ENCODE peak calls at places on chromosomes 2 and 18, in eight cellular contexts. I is fibroblast of mammary gland, D is heart right ventricle, L is PC-9, E is astrocyte, T is fibroblast of lung, H is Peyer's patch, W is astrocyte of the spinal cord. N is an unnamed sample.

GRCh38 chr2:224869601-224870000 is 153.4 kb upstream of the CCDC195 start:
- DNase-seq in D (no peak), L (no peak), E (peak; percentile 90), H (no peak), I (peak; percentile 96), W (peak; percentile 91), T (peak; percentile 92), N (peak; percentile 94)

GRCh38 chr2:18603867-18604572 is 14.7 kb upstream of the NT5C1B start:
- DNase-seq in E (no peak), W (no peak), H (no peak), L (no peak), D (no peak), I (no peak), T (no peak), N (peak; percentile 74)

GRCh38 chr2:180647206-180647605 is 333.2 kb upstream of the UBE2E3 start:
- DNase-seq in D (no peak), L (no peak), E (no peak), W (no peak), H (no peak), I (no peak), T (no peak), N (peak; percentile 49)

GRCh38 chr18:78422336-78422735 is 557.3 kb upstream of the SALL3 start:
- DNase-seq in T (no peak), E (no peak), W (no peak), H (no peak), I (no peak), L (no peak), D (no peak), N (no peak)

GRCh38 chr2:200212862-200213425 is 93.5 kb upstream of the SPATS2L start:
- DNase-seq in W (no peak), E (no peak), T (no peak), I (no peak), H (no peak), D (no peak), L (no peak), N (no peak)

GRCh38 chr2:949894-950626 is 589 bp upstream of the SNTG2 start:
- DNase-seq in D (no peak), T (no peak), I (no peak), H (no peak), E (no peak), W (no peak), L (no peak), N (no peak)

GRCh38 chr18:37717656-37718055 is 152.1 kb upstream of the CELF4 start:
- DNase-seq in H (no peak), E (no peak), W (no peak), D (no peak), I (no peak), L (no peak), T (no peak), N (no peak)

GRCh38 chr2:12061785-12062184 is 315.4 kb downstream of the LPIN1 start:
- DNase-seq in E (no peak), H (no peak), D (no peak), T (no peak), W (no peak), I (no peak), L (no peak), N (no peak)

GRCh38 chr2:199458017-199458805 is 472 bp upstream of the SATB2 start:
- DNase-seq in H (no peak), W (no peak), E (peak; percentile 46), L (peak; percentile 53), D (no peak), I (peak; percentile 40), T (peak; percentile 63), N (no peak)

GRCh38 chr2:155026646-155027045 is 328.2 kb downstream of the KCNJ3 start:
- DNase-seq in T (no peak), W (no peak), I (no peak), D (no peak), E (no peak), H (no peak), L (no peak), N (no peak)

GRCh38 chr2:200050921-200051620 is 95.7 kb downstream of the MAIP1 start:
- DNase-seq in H (no peak), L (no peak), D (no peak), E (no peak), W (no peak), T (no peak), I (no peak), N (no peak)

GRCh38 chr2:227870710-227871374 is 589 bp upstream of the DAW1 start:
- DNase-seq in T (peak; percentile 98), E (peak; percentile 97), W (peak; percentile 85), H (no peak), L (peak; percentile 65), I (peak; percentile 86), D (no peak), N (peak; percentile 98)

GRCh38 chr2:241410739-241411176 is 54.7 kb downstream of the FARP2 start:
- DNase-seq in W (peak; percentile 77), E (peak; percentile 70), T (peak; percentile 78), D (no peak), H (no peak), L (no peak), I (peak; percentile 75), N (no peak)

GRCh38 chr2:49177194-49177593 is 22.9 kb upstream of the FSHR start:
- DNase-seq in W (no peak), D (no peak), I (no peak), H (no peak), E (no peak), L (no peak), T (no peak), N (no peak)

GRCh38 chr2:85794491-85795121 is 40.8 kb downstream of the ATOH8 start:
- DNase-seq in W (no peak), L (no peak), H (peak; percentile 42), D (no peak), T (no peak), I (no peak), E (no peak), N (no peak)

GRCh38 chr2:182941939-182942338 is 75.5 kb upstream of the FRZB start:
- DNase-seq in I (no peak), D (no peak), E (no peak), L (no peak), T (no peak), W (no peak), H (no peak), N (no peak)

GRCh38 chr2:181790716-181791649 is 100.5 kb upstream of the ITPRID2 start:
- DNase-seq in E (peak; percentile 99), L (peak; percentile 60), T (peak; percentile 100), W (peak; percentile 98), D (no peak), I (peak; percentile 99), H (peak; percentile 54), N (peak; percentile 95)

GRCh38 chr2:195610708-195611107 is 46.3 kb upstream of the SLC39A10 start:
- DNase-seq in W (no peak), L (no peak), H (no peak), E (no peak), D (no peak), T (no peak), I (no peak), N (no peak)

GRCh38 chr2:5365871-5366461 is 326.2 kb upstream of the SOX11 start:
- DNase-seq in H (no peak), T (peak; percentile 42), W (peak; percentile 67), D (peak; percentile 45), E (peak; percentile 16), L (peak; percentile 41), I (no peak), N (no peak)

GRCh38 chr2:96665083-96665569 is 22.6 kb downstream of the FER1L5 start:
- DNase-seq in W (peak; percentile 92), H (peak; percentile 44), T (peak; percentile 99), D (no peak), E (peak; percentile 98), I (peak; percentile 98), L (peak; percentile 76), N (peak; percentile 99)

GRCh38 chr2:145827235-145827634 is 1307.3 kb upstream of the ZEB2 start:
- DNase-seq in E (no peak), H (no peak), D (no peak), T (no peak), L (no peak), W (no peak), I (no peak), N (no peak)

GRCh38 chr2:134324942-134325341 is 71.1 kb downstream of the MGAT5 start:
- DNase-seq in I (no peak), W (no peak), H (no peak), L (no peak), T (no peak), E (no peak), D (no peak), N (no peak)

GRCh38 chr2:158754303-158754611 is 40.9 kb upstream of the DAPL1 start:
- DNase-seq in L (no peak), I (no peak), W (no peak), T (no peak), H (no peak), E (no peak), D (no peak), N (no peak)

GRCh38 chr2:29573602-29574001 is 347.8 kb downstream of the ALK start:
- DNase-seq in H (no peak), L (no peak), E (no peak), I (no peak), D (no peak), W (no peak), T (no peak), N (no peak)

GRCh38 chr18:4352746-4353522 is 102.2 kb downstream of the DLGAP1 start:
- DNase-seq in D (no peak), W (no peak), L (no peak), E (no peak), I (no peak), H (no peak), T (no peak), N (no peak)

GRCh38 chr2:174971868-174972781 is 33.1 kb downstream of the CHN1 start:
- DNase-seq in W (peak; percentile 79), I (peak; percentile 60), H (peak; percentile 73), D (peak; percentile 47), T (peak; percentile 92), L (peak; percentile 75), E (peak; percentile 89), N (peak; percentile 77)

GRCh38 chr2:106708189-106708588 is 177.8 kb downstream of the ST6GAL2 start:
- DNase-seq in E (no peak), H (no peak), D (no peak), L (no peak), W (no peak), I (no peak), T (no peak), N (no peak)

GRCh38 chr18:328928-329327 is 61.1 kb upstream of the THOC1 start:
- DNase-seq in I (no peak), L (no peak), T (no peak), E (no peak), W (no peak), D (no peak), H (no peak), N (no peak)
- H3K4me3 ChIP-seq in I (no peak overlapping the region), L (no peak overlapping the region), T (no peak overlapping the region), E (no peak overlapping the region), W (no peak overlapping the region), D (no peak overlapping the region), H (no peak overlapping the region), N (no peak overlapping the region)

GRCh38 chr2:186780701-186781316 is 68.2 kb downstream of the ZSWIM2 start:
- DNase-seq in E (peak; percentile 20), D (no peak), L (no peak), W (peak; percentile 17), H (no peak), T (peak; percentile 37), I (peak; percentile 35), N (peak; percentile 39)
- TF ChIP-seq CTCF in E (no peak), D (no peak), L (peak; percentile 60), W (peak; percentile 23), H (no peak), T (no peak), I (peak; percentile 17), N (peak; percentile 6)

GRCh38 chr18:35466334-35466733 is 31.4 kb downstream of the INO80C start:
- DNase-seq in E (no peak), H (no peak), L (no peak), T (no peak), D (no peak), W (no peak), I (no peak), N (no peak)
- H3K4me3 ChIP-seq in E (no peak overlapping the region), H (no peak overlapping the region), L (no peak overlapping the region), T (no peak overlapping the region), D (peak overlapping the region; percentile 18), W (no peak overlapping the region), I (no peak overlapping the region), N (no peak overlapping the region)

GRCh38 chr2:120901213-120901612 is 165.5 kb downstream of the GLI2 start:
- DNase-seq in L (no peak), E (no peak), I (no peak), T (no peak), D (no peak), W (no peak), H (no peak), N (peak; percentile 16)
- TF ChIP-seq CTCF in L (no peak), E (no peak), I (no peak), T (no peak), D (no peak), W (no peak), H (no peak), N (no peak)